ENCODE peak calls at places on chromosome 21, in ten cellular contexts. Y, T, D, U, M, V, R, S, L and P are unnamed samples.

GRCh38 chr21:42695324-42696025 is 42.1 kb downstream of the PDE9A start:
- DNase-seq in Y (no peak), T (peak; percentile 89), D (no peak), U (no peak), M (no peak), V (no peak), R (no peak), S (no peak), L (no peak), P (no peak)

GRCh38 chr21:46604975-46605758 is at the start of gene S100B:
- DNase-seq in Y (no peak), T (no peak), D (no peak), U (no peak), M (no peak), V (no peak), R (peak; percentile 44), S (no peak), L (no peak), P (no peak)

GRCh38 chr21:14687277-14687642 is 141.1 kb upstream of the SAMSN1 start:
- DNase-seq in Y (no peak), T (peak; percentile 2), D (no peak), U (no peak), M (no peak), V (no peak), R (no peak), S (no peak), L (peak; percentile 1), P (no peak)

GRCh38 chr21:44880762-44881585 is 7.5 kb upstream of the PTTG1IP start:
- DNase-seq in Y (no peak), T (peak; percentile 20), D (no peak), U (peak; percentile 53), M (no peak), V (no peak), R (no peak), S (peak; percentile 83), L (no peak), P (peak; percentile 94)

GRCh38 chr21:46549650-46550049 is 55.2 kb downstream of the S100B start:
- DNase-seq in Y (no peak), T (no peak), D (no peak), U (no peak), M (no peak), V (no peak), R (no peak), S (no peak), L (no peak), P (no peak)

GRCh38 chr21:41833138-41834115 is 45.7 kb downstream of the PRDM15 start:
- DNase-seq in Y (peak; percentile 80), T (no peak), D (no peak), U (no peak), M (no peak), V (no peak), R (no peak), S (no peak), L (peak; percentile 18), P (no peak)

GRCh38 chr21:28614816-28615215 is 377.9 kb downstream of the LTN1 start:
- DNase-seq in Y (no peak), T (no peak), D (no peak), U (no peak), M (no peak), V (no peak), R (no peak), S (no peak), L (no peak), P (no peak)

GRCh38 chr21:33670076-33670475 is 27.8 kb downstream of the ITSN1 start:
- DNase-seq in Y (no peak), T (peak; percentile 45), D (no peak), U (no peak), M (no peak), V (no peak), R (no peak), S (no peak), L (no peak), P (no peak)